ENCODE peak calls at places on chromosomes 1 and 21, in seven cellular contexts. One of them, this sample, is unnamed.

GRCh38 chr1:107499139-107499744 is 358.4 kb downstream of the NTNG1 start:
- DNase-seq in effector memory CD4-positive, alpha-beta T cell: no peak
- DNase-seq in lung: no peak
- DNase-seq in OCI-LY7: no peak
- DNase-seq in heart right ventricle: no peak
- DNase-seq in CD8-positive, alpha-beta memory T cell: no peak
- DNase-seq in AG04450: no peak
- DNase-seq in this sample: no peak

GRCh38 chr1:43783671-43784205 is 76.4 kb downstream of the ST3GAL3 start:
- DNase-seq in effector memory CD4-positive, alpha-beta T cell: no peak
- DNase-seq in lung: no peak
- DNase-seq in OCI-LY7: no peak
- DNase-seq in heart right ventricle: no peak
- DNase-seq in CD8-positive, alpha-beta memory T cell: no peak
- DNase-seq in AG04450: no peak
- DNase-seq in this sample: no peak

GRCh38 chr1:162091681-162092524 is 22.4 kb downstream of the NOS1AP start:
- DNase-seq in effector memory CD4-positive, alpha-beta T cell: no peak
- DNase-seq in lung: no peak
- DNase-seq in OCI-LY7: no peak
- DNase-seq in heart right ventricle: no peak
- DNase-seq in CD8-positive, alpha-beta memory T cell: no peak
- DNase-seq in AG04450: no peak
- DNase-seq in this sample: no peak

GRCh38 chr1:216183007-216183406 is 240.2 kb downstream of the USH2A start:
- DNase-seq in effector memory CD4-positive, alpha-beta T cell: no peak
- DNase-seq in lung: no peak
- DNase-seq in OCI-LY7: no peak
- DNase-seq in heart right ventricle: no peak
- DNase-seq in CD8-positive, alpha-beta memory T cell: no peak
- DNase-seq in AG04450: peak
- DNase-seq in this sample: no peak

GRCh38 chr1:173638043-173639021 is 3.2 kb downstream of the TEX50 start:
- DNase-seq in effector memory CD4-positive, alpha-beta T cell: no peak
- DNase-seq in lung: no peak
- DNase-seq in OCI-LY7: no peak
- DNase-seq in heart right ventricle: no peak
- DNase-seq in CD8-positive, alpha-beta memory T cell: no peak
- DNase-seq in AG04450: no peak
- DNase-seq in this sample: no peak

GRCh38 chr21:41136286-41136685 is 31.7 kb upstream of the BACE2 start:
- DNase-seq in effector memory CD4-positive, alpha-beta T cell: no peak
- DNase-seq in lung: no peak
- DNase-seq in OCI-LY7: no peak
- DNase-seq in heart right ventricle: no peak
- DNase-seq in CD8-positive, alpha-beta memory T cell: no peak
- DNase-seq in AG04450: no peak
- DNase-seq in this sample: no peak

GRCh38 chr21:17539743-17540341 is 27.0 kb downstream of the CXADR start:
- DNase-seq in effector memory CD4-positive, alpha-beta T cell: no peak
- DNase-seq in lung: no peak
- DNase-seq in OCI-LY7: no peak
- DNase-seq in heart right ventricle: no peak
- DNase-seq in CD8-positive, alpha-beta memory T cell: no peak
- DNase-seq in AG04450: no peak
- DNase-seq in this sample: no peak

GRCh38 chr1:93995837-93996526 is 86.8 kb upstream of the GCLM start:
- DNase-seq in effector memory CD4-positive, alpha-beta T cell: no peak
- DNase-seq in lung: no peak
- DNase-seq in OCI-LY7: no peak
- DNase-seq in heart right ventricle: no peak
- DNase-seq in CD8-positive, alpha-beta memory T cell: no peak
- DNase-seq in AG04450: no peak
- DNase-seq in this sample: peak

GRCh38 chr1:206699626-206700025 is 14.9 kb downstream of the MAPKAPK2 start:
- DNase-seq in effector memory CD4-positive, alpha-beta T cell: no peak
- DNase-seq in lung: no peak
- DNase-seq in OCI-LY7: no peak
- DNase-seq in heart right ventricle: no peak
- DNase-seq in CD8-positive, alpha-beta memory T cell: no peak
- DNase-seq in AG04450: no peak
- DNase-seq in this sample: no peak
- H3K4me3 ChIP-seq in effector memory CD4-positive, alpha-beta T cell: no peak
- H3K4me3 ChIP-seq in lung: no peak
- H3K4me3 ChIP-seq in OCI-LY7: no peak
- H3K4me3 ChIP-seq in heart right ventricle: no peak
- H3K4me3 ChIP-seq in CD8-positive, alpha-beta memory T cell: no peak
- H3K4me3 ChIP-seq in AG04450: no peak
- H3K4me3 ChIP-seq in this sample: no peak

GRCh38 chr1:168752171-168752570 is 23.2 kb upstream of the DPT start:
- DNase-seq in effector memory CD4-positive, alpha-beta T cell: no peak
- DNase-seq in lung: no peak
- DNase-seq in OCI-LY7: no peak
- DNase-seq in heart right ventricle: no peak
- DNase-seq in CD8-positive, alpha-beta memory T cell: no peak
- DNase-seq in AG04450: no peak
- DNase-seq in this sample: no peak
- H3K27ac ChIP-seq in effector memory CD4-positive, alpha-beta T cell: no peak
- H3K27ac ChIP-seq in lung: no peak
- H3K27ac ChIP-seq in OCI-LY7: no peak
- H3K27ac ChIP-seq in heart right ventricle: no peak
- H3K27ac ChIP-seq in CD8-positive, alpha-beta memory T cell: no peak
- H3K27ac ChIP-seq in AG04450: no peak
- H3K27ac ChIP-seq in this sample: peak

GRCh38 chr1:85195703-85196102 is 5.1 kb downstream of the SYDE2 start:
- DNase-seq in effector memory CD4-positive, alpha-beta T cell: no peak
- DNase-seq in lung: no peak
- DNase-seq in OCI-LY7: no peak
- DNase-seq in heart right ventricle: no peak
- DNase-seq in CD8-positive, alpha-beta memory T cell: no peak
- DNase-seq in AG04450: no peak
- DNase-seq in this sample: no peak
- H3K4me3 ChIP-seq in effector memory CD4-positive, alpha-beta T cell: no peak
- H3K4me3 ChIP-seq in lung: no peak
- H3K4me3 ChIP-seq in OCI-LY7: no peak
- H3K4me3 ChIP-seq in heart right ventricle: no peak
- H3K4me3 ChIP-seq in CD8-positive, alpha-beta memory T cell: no peak
- H3K4me3 ChIP-seq in AG04450: no peak
- H3K4me3 ChIP-seq in this sample: no peak

DNA sequence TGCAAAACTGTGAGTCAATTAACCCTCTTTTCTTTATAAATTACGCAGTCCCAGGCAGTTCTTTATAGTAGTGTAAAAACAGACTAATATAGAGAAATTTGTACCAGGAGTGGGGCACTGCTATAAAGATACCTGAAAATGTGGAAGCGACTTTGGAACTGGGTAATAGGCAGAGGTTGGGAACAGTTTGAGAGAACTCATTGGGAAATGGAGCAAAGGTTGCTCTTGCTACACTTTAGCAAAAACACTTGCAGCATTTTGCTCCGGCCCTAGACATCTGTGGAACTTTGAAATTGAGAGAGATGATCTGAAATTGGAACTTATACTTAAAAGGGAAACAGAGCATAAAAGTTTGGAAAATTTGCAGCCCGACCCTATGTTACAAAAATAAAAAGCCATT is 810.9 kb downstream of the LTN1 start:
- DNase-seq in effector memory CD4-positive, alpha-beta T cell: no peak
- DNase-seq in lung: no peak
- DNase-seq in OCI-LY7: no peak
- DNase-seq in heart right ventricle: no peak
- DNase-seq in CD8-positive, alpha-beta memory T cell: no peak
- DNase-seq in AG04450: no peak
- DNase-seq in this sample: no peak
- H3K27ac ChIP-seq in effector memory CD4-positive, alpha-beta T cell: no peak
- H3K27ac ChIP-seq in lung: no peak
- H3K27ac ChIP-seq in OCI-LY7: no peak
- H3K27ac ChIP-seq in heart right ventricle: no peak
- H3K27ac ChIP-seq in CD8-positive, alpha-beta memory T cell: no peak
- H3K27ac ChIP-seq in AG04450: no peak
- H3K27ac ChIP-seq in this sample: no peak

DNA sequence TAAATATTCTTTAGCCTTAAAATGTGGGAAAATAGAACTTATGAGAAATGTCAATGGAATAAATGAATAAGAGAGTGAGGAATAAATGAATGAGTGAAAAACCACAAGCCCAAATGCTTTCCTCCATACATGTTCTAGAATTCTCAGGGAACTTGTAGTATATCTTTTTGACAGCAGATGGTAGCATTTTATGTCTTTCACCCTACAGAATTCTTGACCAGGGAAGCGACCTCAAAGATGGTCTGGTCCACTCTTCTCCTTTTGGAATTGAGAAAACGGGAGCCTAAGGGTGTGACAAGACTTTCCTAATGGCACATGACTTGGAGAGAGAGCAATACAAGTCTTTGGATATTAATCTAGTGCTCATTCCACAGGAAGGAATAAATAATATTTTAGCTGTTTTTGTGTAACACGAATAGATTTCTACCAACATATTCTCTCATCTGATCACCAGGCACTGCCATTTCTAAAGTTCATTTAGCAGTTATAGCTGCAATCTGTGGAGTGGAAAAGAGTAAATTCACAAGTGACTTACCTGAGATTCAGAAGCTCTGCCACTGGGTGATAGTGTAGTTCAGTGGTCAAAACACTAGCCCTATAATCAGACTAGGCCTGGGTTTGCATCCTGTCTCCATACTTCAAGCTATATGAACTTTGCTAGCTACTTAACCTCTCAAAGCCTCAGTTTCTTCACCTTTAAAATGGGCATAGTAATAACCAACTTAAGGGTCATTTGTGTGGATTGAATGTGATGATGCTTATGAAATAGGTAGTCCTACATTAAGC is 15.0 kb upstream of the F5 start:
- DNase-seq in effector memory CD4-positive, alpha-beta T cell: no peak
- DNase-seq in lung: no peak
- DNase-seq in OCI-LY7: peak
- DNase-seq in heart right ventricle: no peak
- DNase-seq in CD8-positive, alpha-beta memory T cell: no peak
- DNase-seq in AG04450: no peak
- DNase-seq in this sample: no peak
- H3K4me3 ChIP-seq in effector memory CD4-positive, alpha-beta T cell: no peak
- H3K4me3 ChIP-seq in lung: no peak
- H3K4me3 ChIP-seq in OCI-LY7: no peak
- H3K4me3 ChIP-seq in heart right ventricle: no peak
- H3K4me3 ChIP-seq in CD8-positive, alpha-beta memory T cell: no peak
- H3K4me3 ChIP-seq in AG04450: no peak
- H3K4me3 ChIP-seq in this sample: no peak

DNA sequence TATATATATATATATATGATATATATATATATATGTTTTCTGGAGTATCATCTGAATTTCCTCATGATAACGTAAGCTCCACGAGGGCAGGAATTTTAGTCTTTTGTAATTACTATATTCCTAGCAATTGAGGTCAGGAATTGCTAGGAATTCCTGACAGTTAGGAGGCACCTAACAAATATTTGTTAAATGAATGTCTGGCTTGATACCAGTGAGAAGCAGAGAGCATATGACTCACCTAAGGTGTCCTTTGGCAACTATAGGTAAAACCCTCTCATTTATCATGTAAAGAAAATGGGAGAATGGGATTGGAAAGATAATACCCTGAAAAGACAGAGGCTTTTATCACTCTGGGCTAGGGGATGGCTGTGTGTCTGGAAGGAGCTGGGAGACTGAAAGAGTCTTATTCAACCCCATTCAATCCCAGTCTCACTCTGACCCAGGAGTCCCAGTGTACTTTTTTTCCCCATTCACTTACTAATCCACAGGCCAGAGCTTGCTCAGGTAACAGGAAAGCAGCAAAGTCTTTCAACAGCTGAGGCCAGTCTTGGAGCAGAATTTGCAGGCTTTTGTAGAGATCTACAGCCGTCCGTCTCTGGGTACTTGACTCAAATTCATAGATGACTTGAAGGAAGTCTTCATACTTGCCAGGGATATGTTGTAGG is 71.2 kb downstream of the DAP3 start:
- DNase-seq in effector memory CD4-positive, alpha-beta T cell: no peak
- DNase-seq in lung: no peak
- DNase-seq in OCI-LY7: no peak
- DNase-seq in heart right ventricle: no peak
- DNase-seq in CD8-positive, alpha-beta memory T cell: no peak
- DNase-seq in AG04450: no peak
- DNase-seq in this sample: no peak
- H3K27ac ChIP-seq in effector memory CD4-positive, alpha-beta T cell: no peak
- H3K27ac ChIP-seq in lung: no peak
- H3K27ac ChIP-seq in OCI-LY7: no peak
- H3K27ac ChIP-seq in heart right ventricle: no peak
- H3K27ac ChIP-seq in CD8-positive, alpha-beta memory T cell: no peak
- H3K27ac ChIP-seq in AG04450: no peak
- H3K27ac ChIP-seq in this sample: no peak

DNA sequence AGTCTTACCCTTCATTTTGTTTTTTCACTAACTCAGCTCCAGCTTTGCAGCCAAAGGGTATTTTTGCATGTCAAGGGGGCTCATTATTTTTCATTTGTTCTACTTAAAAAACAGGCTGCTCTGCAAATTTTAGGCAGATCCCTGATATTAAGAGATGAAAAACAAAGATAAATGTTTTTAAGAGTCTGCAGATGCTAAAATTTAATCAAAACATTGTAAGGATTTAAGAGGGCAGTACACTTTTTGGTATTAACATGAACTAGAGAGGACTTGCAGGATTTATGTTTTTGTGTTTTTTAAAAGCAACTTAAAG is 236.1 kb downstream of the SIPA1L2 start:
- DNase-seq in effector memory CD4-positive, alpha-beta T cell: no peak
- DNase-seq in lung: no peak
- DNase-seq in OCI-LY7: no peak
- DNase-seq in heart right ventricle: no peak
- DNase-seq in CD8-positive, alpha-beta memory T cell: no peak
- DNase-seq in AG04450: no peak
- DNase-seq in this sample: no peak
- H3K4me3 ChIP-seq in effector memory CD4-positive, alpha-beta T cell: no peak
- H3K4me3 ChIP-seq in lung: no peak
- H3K4me3 ChIP-seq in OCI-LY7: no peak
- H3K4me3 ChIP-seq in heart right ventricle: no peak
- H3K4me3 ChIP-seq in CD8-positive, alpha-beta memory T cell: no peak
- H3K4me3 ChIP-seq in AG04450: no peak
- H3K4me3 ChIP-seq in this sample: no peak

GRCh38 chr21:38329176-38329575 is 72.4 kb downstream of the KCNJ15 start:
- DNase-seq in effector memory CD4-positive, alpha-beta T cell: no peak
- DNase-seq in lung: no peak
- DNase-seq in OCI-LY7: no peak
- DNase-seq in heart right ventricle: no peak
- DNase-seq in CD8-positive, alpha-beta memory T cell: no peak
- DNase-seq in AG04450: no peak
- DNase-seq in this sample: no peak
- H3K27ac ChIP-seq in effector memory CD4-positive, alpha-beta T cell: no peak
- H3K27ac ChIP-seq in lung: no peak
- H3K27ac ChIP-seq in OCI-LY7: no peak
- H3K27ac ChIP-seq in heart right ventricle: no peak
- H3K27ac ChIP-seq in CD8-positive, alpha-beta memory T cell: no peak
- H3K27ac ChIP-seq in AG04450: no peak
- H3K27ac ChIP-seq in this sample: no peak

GRCh38 chr1:203197625-203198024 is 11.1 kb upstream of the CHI3L1 start:
- DNase-seq in effector memory CD4-positive, alpha-beta T cell: no peak
- DNase-seq in lung: no peak
- DNase-seq in OCI-LY7: no peak
- DNase-seq in heart right ventricle: no peak
- DNase-seq in CD8-positive, alpha-beta memory T cell: no peak
- DNase-seq in AG04450: peak
- DNase-seq in this sample: no peak
- H3K4me3 ChIP-seq in effector memory CD4-positive, alpha-beta T cell: no peak
- H3K4me3 ChIP-seq in lung: no peak
- H3K4me3 ChIP-seq in OCI-LY7: no peak
- H3K4me3 ChIP-seq in heart right ventricle: no peak
- H3K4me3 ChIP-seq in CD8-positive, alpha-beta memory T cell: no peak
- H3K4me3 ChIP-seq in AG04450: no peak
- H3K4me3 ChIP-seq in this sample: no peak

This sample was measured in thyroid gland.